ENCODE peak calls at places on chromosome 15, in eight cellular contexts. O is activated CD4-positive, alpha-beta T cell treated with anti-CD3 and anti-CD28 coated beads for 48 hours; Y is pons; T is HFF-Myc; S is activated T-cell treated with anti-CD3 and anti-CD28 coated beads for 1 hour; J is SJSA1; G is mucosa of descending colon; K is effector memory CD8-positive, alpha-beta T cell. B is an unnamed sample.

GRCh38 chr15:96474274-96474673 is 143.8 kb downstream of the NR2F2 start:
- DNase-seq in O (no peak), Y (no peak), T (peak), S (no peak), J (no peak), G (no peak), K (no peak), B (peak)

GRCh38 chr15:68145706-68146105 is 59.4 kb downstream of the CALML4 start:
- DNase-seq in O (no peak), Y (no peak), T (no peak), S (no peak), J (no peak), G (no peak), K (no peak), B (no peak)

GRCh38 chr15:33382491-33382890 is 71.7 kb downstream of the RYR3 start:
- DNase-seq in O (no peak), Y (no peak), T (no peak), S (no peak), J (no peak), G (no peak), K (no peak), B (no peak)

GRCh38 chr15:29518442-29518841 is 248.8 kb upstream of the NSMCE3 start:
- DNase-seq in O (no peak), Y (no peak), T (no peak), S (no peak), J (no peak), G (no peak), K (no peak), B (no peak)

GRCh38 chr15:90681480-90681879 is 35.7 kb upstream of the BLM start:
- DNase-seq in O (no peak), Y (no peak), T (no peak), S (no peak), J (peak), G (no peak), K (no peak), B (no peak)

GRCh38 chr15:49863431-49864205 is 242.8 kb downstream of the DTWD1 start:
- DNase-seq in O (no peak), Y (no peak), T (no peak), S (no peak), J (no peak), G (no peak), K (no peak), B (no peak)

GRCh38 chr15:31273258-31273941 is 53.2 kb upstream of the KLF13 start:
- DNase-seq in O (no peak), Y (no peak), T (no peak), S (no peak), J (no peak), G (no peak), K (no peak), B (no peak)

GRCh38 chr15:78855746-78856145 is 16.9 kb upstream of the MORF4L1 start:
- DNase-seq in O (no peak), Y (no peak), T (no peak), S (no peak), J (no peak), G (no peak), K (no peak), B (no peak)

GRCh38 chr15:100877551-100877950 is 2.1 kb upstream of the ALDH1A3 start:
- DNase-seq in O (no peak), Y (no peak), T (no peak), S (no peak), J (no peak), G (no peak), K (no peak), B (no peak)

GRCh38 chr15:57196865-57197264 is 179.4 kb upstream of the CGNL1 start:
- DNase-seq in O (no peak), Y (no peak), T (no peak), S (no peak), J (no peak), G (no peak), K (no peak), B (no peak)

GRCh38 chr15:95086543-95087252 is 855.3 kb downstream of the MCTP2 start:
- DNase-seq in O (no peak), Y (no peak), T (peak), S (no peak), J (no peak), G (no peak), K (no peak), B (no peak)

GRCh38 chr15:66515901-66516322 is 10.8 kb downstream of the ZWILCH start:
- DNase-seq in O (no peak), Y (no peak), T (no peak), S (no peak), J (peak), G (no peak), K (no peak), B (no peak)

GRCh38 chr15:69457304-69458280 is 5.0 kb downstream of the RPLP1 start:
- DNase-seq in O (no peak), Y (no peak), T (no peak), S (no peak), J (no peak), G (no peak), K (no peak), B (no peak)

GRCh38 chr15:38879909-38880471 is 315.4 kb upstream of the RASGRP1 start:
- DNase-seq in O (no peak), Y (no peak), T (no peak), S (no peak), J (no peak), G (no peak), K (no peak), B (no peak)

GRCh38 chr15:32029409-32029861 is 880 bp upstream of the CHRNA7 start:
- DNase-seq in O (no peak), Y (peak), T (no peak), S (no peak), J (peak), G (peak), K (no peak), B (no peak)

GRCh38 chr15:50880221-50880620 is 28.3 kb upstream of the AP4E1 start:
- DNase-seq in O (no peak), Y (no peak), T (no peak), S (no peak), J (no peak), G (no peak), K (no peak), B (no peak)

GRCh38 chr15:69462030-69462492 is 9.4 kb downstream of the RPLP1 start:
- DNase-seq in O (no peak), Y (no peak), T (no peak), S (no peak), J (no peak), G (peak), K (no peak), B (no peak)

GRCh38 chr15:32716216-32716959 is 1.4 kb upstream of the GREM1 start:
- DNase-seq in O (no peak), Y (peak), T (no peak), S (no peak), J (no peak), G (no peak), K (no peak), B (no peak)